ENCODE peak calls at places on chromosomes 4 and X, in six cellular contexts. G, I, W, J, D and Q are unnamed samples.

GRCh38 chr4:54902261-54902660 is 223.1 kb downstream of the KDR start:
- DNase-seq in G (no peak), I (no peak), W (no peak), J (peak), D (no peak), Q (no peak)

GRCh38 chr4:151013944-151014343 is 1.1 kb downstream of the LRBA start:
- DNase-seq in G (no peak), I (no peak), W (no peak), J (no peak), D (no peak), Q (no peak)

GRCh38 chr4:12949719-12950118 is 534.4 kb downstream of the RAB28 start:
- DNase-seq in G (no peak), I (no peak), W (no peak), J (no peak), D (no peak), Q (no peak)

GRCh38 chr4:173367285-173367684 is 3.5 kb upstream of the SAP30 start:
- DNase-seq in G (no peak), I (no peak), W (no peak), J (peak), D (no peak), Q (no peak)

GRCh38 chrX:103215037-103215767 is at the start of gene BEX4:
- DNase-seq in G (peak), I (peak), W (peak), J (peak), D (peak), Q (peak)

GRCh38 chrX:68146054-68146453 is 287.2 kb downstream of the OPHN1 start:
- DNase-seq in G (no peak), I (no peak), W (no peak), J (peak), D (peak), Q (no peak)

GRCh38 chrX:155071694-155072215 is 447 bp downstream of the BRCC3 start:
- DNase-seq in G (no peak), I (no peak), W (no peak), J (no peak), D (peak), Q (no peak)

GRCh38 chr4:36392916-36393315 is 111.5 kb downstream of the DTHD1 start:
- DNase-seq in G (no peak), I (no peak), W (no peak), J (no peak), D (no peak), Q (no peak)

GRCh38 chr4:80184791-80185756 is 12.2 kb upstream of the PRDM8 start:
- DNase-seq in G (no peak), I (no peak), W (no peak), J (no peak), D (no peak), Q (no peak)

GRCh38 chr4:138643827-138644226 is 371.8 kb upstream of the NOCT start:
- DNase-seq in G (no peak), I (no peak), W (no peak), J (peak), D (no peak), Q (no peak)

GRCh38 chr4:180909279-180909678 is 1333.9 kb upstream of the TENM3 start:
- DNase-seq in G (no peak), I (no peak), W (no peak), J (peak), D (peak), Q (peak)

GRCh38 chrX:155998116-155998515 is 620 bp downstream of the IL9R start:
- DNase-seq in G (no peak), I (no peak), W (no peak), J (no peak), D (no peak), Q (no peak)

GRCh38 chr4:132572210-132572609 is 576.9 kb upstream of the PCDH10 start:
- DNase-seq in G (no peak), I (no peak), W (no peak), J (peak), D (no peak), Q (no peak)

GRCh38 chr4:79982587-79983327 is 90.3 kb downstream of the ANTXR2 start:
- DNase-seq in G (no peak), I (no peak), W (no peak), J (peak), D (no peak), Q (no peak)

GRCh38 chr4:20544645-20545044 is 155.6 kb upstream of the PACRGL start:
- DNase-seq in G (no peak), I (no peak), W (no peak), J (peak), D (peak), Q (peak)

GRCh38 chr4:152795891-152796290 is 16.1 kb downstream of the ARFIP1 start:
- DNase-seq in G (no peak), I (no peak), W (no peak), J (no peak), D (no peak), Q (no peak)

GRCh38 chr4:40340034-40340433 is 4.9 kb downstream of the CHRNA9 start:
- DNase-seq in G (no peak), I (no peak), W (no peak), J (no peak), D (no peak), Q (no peak)

GRCh38 chrX:129490330-129490729 is 33.0 kb downstream of the SMARCA1 start:
- DNase-seq in G (no peak), I (no peak), W (no peak), J (no peak), D (no peak), Q (no peak)

GRCh38 chr4:174512745-174513144 is 9.5 kb downstream of the HPGD start:
- DNase-seq in G (no peak), I (no peak), W (no peak), J (no peak), D (no peak), Q (no peak)

GRCh38 chr4:53591372-53591892 is at the start of gene LNX1:
- DNase-seq in G (no peak), I (peak), W (no peak), J (no peak), D (no peak), Q (no peak)

GRCh38 chr4:31341601-31342375 is 621.6 kb downstream of the PCDH7 start:
- DNase-seq in G (no peak), I (no peak), W (no peak), J (no peak), D (no peak), Q (no peak)

GRCh38 chr4:89245459-89245858 is 62.1 kb downstream of the GPRIN3 start:
- DNase-seq in G (no peak), I (peak), W (no peak), J (no peak), D (peak), Q (peak)

GRCh38 chr4:37476691-37477090 is 209.5 kb downstream of the RELL1 start:
- DNase-seq in G (no peak), I (no peak), W (no peak), J (no peak), D (no peak), Q (no peak)

GRCh38 chr4:112277220-112277619 is 8.5 kb downstream of the TIFA start:
- DNase-seq in G (no peak), I (no peak), W (no peak), J (no peak), D (no peak), Q (no peak)

GRCh38 chrX:52217494-52218160 is 32.9 kb downstream of the MAGED4 start:
- DNase-seq in G (no peak), I (no peak), W (no peak), J (no peak), D (no peak), Q (no peak)

GRCh38 chrX:38061335-38061734 is 55.0 kb downstream of the SYTL5 start:
- DNase-seq in G (no peak), I (no peak), W (no peak), J (peak), D (no peak), Q (no peak)

GRCh38 chr4:46016306-46016705 is 107.5 kb downstream of the GABRG1 start:
- DNase-seq in G (no peak), I (no peak), W (no peak), J (no peak), D (no peak), Q (no peak)

GRCh38 chrX:48540480-48540879 is 966 bp downstream of the TBC1D25 start:
- DNase-seq in G (no peak), I (no peak), W (no peak), J (no peak), D (no peak), Q (no peak)

GRCh38 chrX:104343408-104344129 is 88.8 kb upstream of the ESX1 start:
- DNase-seq in G (peak), I (peak), W (no peak), J (peak), D (peak), Q (peak)

GRCh38 chrX:154399527-154400368 is 1.6 kb downstream of the RPL10 start:
- DNase-seq in G (no peak), I (no peak), W (no peak), J (no peak), D (no peak), Q (no peak)

GRCh38 chr4:8776366-8776765 is 95.3 kb downstream of the HMX1 start:
- DNase-seq in G (no peak), I (no peak), W (no peak), J (no peak), D (no peak), Q (no peak)

GRCh38 chr4:168666531-168666930 is 169.7 kb downstream of the PALLD start:
- DNase-seq in G (no peak), I (no peak), W (no peak), J (peak), D (no peak), Q (no peak)

GRCh38 chr4:64564126-64564525 is 154.9 kb upstream of the TECRL start:
- DNase-seq in G (no peak), I (no peak), W (no peak), J (no peak), D (no peak), Q (no peak)

GRCh38 chrX:153460826-153461225 is 9.6 kb downstream of the HAUS7 start:
- DNase-seq in G (peak), I (no peak), W (no peak), J (peak), D (peak), Q (peak)